ENCODE peak calls at places on chromosome 2, in four cellular contexts. R, H, C and G are unnamed samples. For H3K27me3 and H3K9me3, the result is how much of the 10 kb centered on the place peaks cover.

GRCh38 chr2:197208841-197209240 is 101.7 kb downstream of the ANKRD44 start:
- DNase-seq in R (no peak), C (no peak), H (no peak), G (no peak)

GRCh38 chr2:58767833-58768726 is 527.0 kb upstream of the FANCL start:
- DNase-seq in R (no peak), H (no peak), C (no peak), G (no peak)

GRCh38 chr2:232872826-232873225 is 2.8 kb downstream of the SNORC start:
- DNase-seq in R (no peak), C (no peak), H (no peak), G (no peak)

GRCh38 chr2:74849228-74849892 is 15.4 kb downstream of the HK2 start:
- DNase-seq in R (no peak), H (peak), C (peak), G (no peak)

GRCh38 chr2:17058772-17059402 is 393.3 kb upstream of the CYRIA start:
- DNase-seq in C (no peak), H (no peak), R (no peak), G (no peak)

GRCh38 chr2:40448476-40449079 is 3.3 kb downstream of the SLC8A1 start:
- DNase-seq in R (peak), H (no peak), C (no peak), G (no peak)

GRCh38 chr2:66587216-66587615 is 152.3 kb downstream of the MEIS1 start:
- DNase-seq in R (no peak), H (no peak), C (no peak), G (peak)

GRCh38 chr2:85312404-85312803 is 15.4 kb downstream of the TGOLN2 start:
- DNase-seq in C (no peak), R (no peak), H (no peak), G (no peak)

GRCh38 chr2:2750867-2751714 is 420.0 kb upstream of the MYT1L start:
- DNase-seq in R (no peak), H (no peak), C (no peak), G (no peak)

GRCh38 chr2:9593936-9594335 is 36.9 kb downstream of the YWHAQ start:
- DNase-seq in C (no peak), R (no peak), H (no peak), G (no peak)

GRCh38 chr2:85133751-85134254 is 611 bp downstream of the TCF7L1 start:
- DNase-seq in C (peak), R (no peak), H (peak), G (peak)

GRCh38 chr2:173658946-173659371 is 304.3 kb downstream of the CDCA7 start:
- DNase-seq in C (no peak), H (no peak), R (no peak), G (no peak)
- H3K27me3 ChIP-seq in C (under half), H (under half), R (under half), G (under half)

GRCh38 chr2:115558725-115559124 is 1116.3 kb downstream of the DPP10 start:
- DNase-seq in C (no peak), R (no peak), H (no peak), G (no peak)

DNA sequence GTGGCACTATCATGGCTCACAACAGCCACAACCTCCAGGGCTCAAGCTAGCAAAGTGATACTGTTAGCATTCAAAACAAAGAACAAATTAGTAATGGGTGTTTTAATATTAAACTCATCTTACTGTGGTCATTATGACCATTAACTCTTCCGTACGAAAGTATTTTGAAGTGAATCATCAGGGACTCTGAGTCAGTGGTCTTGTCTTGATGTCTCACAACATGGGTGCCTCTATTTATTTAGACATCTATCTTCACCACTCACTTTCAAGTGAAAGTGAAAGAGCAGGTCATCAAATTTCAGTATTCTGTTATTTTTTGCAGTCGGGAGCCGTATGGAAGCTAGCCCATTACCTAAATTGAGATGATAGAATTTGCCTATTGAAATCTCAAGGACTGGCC is 1118.2 kb downstream of the DPP10 start:
- DNase-seq in H (no peak), R (no peak), C (no peak), G (no peak)
- H3K9me3 ChIP-seq in H (under half), R (under half), C (under half), G (under half)

GRCh38 chr2:218881744-218882462 is 1.3 kb downstream of the WNT10A start:
- DNase-seq in H (no peak), C (peak), R (no peak), G (no peak)

GRCh38 chr2:218883491-218884490 is 3.1 kb downstream of the WNT10A start:
- DNase-seq in C (peak), H (no peak), R (no peak), G (no peak)

GRCh38 chr2:218882463-218882821 is 1.8 kb downstream of the WNT10A start:
- DNase-seq in R (no peak), H (no peak), C (no peak), G (no peak)

GRCh38 chr2:218884519-218884918 is 3.9 kb downstream of the WNT10A start:
- DNase-seq in H (no peak), R (no peak), C (peak), G (no peak)

DNA sequence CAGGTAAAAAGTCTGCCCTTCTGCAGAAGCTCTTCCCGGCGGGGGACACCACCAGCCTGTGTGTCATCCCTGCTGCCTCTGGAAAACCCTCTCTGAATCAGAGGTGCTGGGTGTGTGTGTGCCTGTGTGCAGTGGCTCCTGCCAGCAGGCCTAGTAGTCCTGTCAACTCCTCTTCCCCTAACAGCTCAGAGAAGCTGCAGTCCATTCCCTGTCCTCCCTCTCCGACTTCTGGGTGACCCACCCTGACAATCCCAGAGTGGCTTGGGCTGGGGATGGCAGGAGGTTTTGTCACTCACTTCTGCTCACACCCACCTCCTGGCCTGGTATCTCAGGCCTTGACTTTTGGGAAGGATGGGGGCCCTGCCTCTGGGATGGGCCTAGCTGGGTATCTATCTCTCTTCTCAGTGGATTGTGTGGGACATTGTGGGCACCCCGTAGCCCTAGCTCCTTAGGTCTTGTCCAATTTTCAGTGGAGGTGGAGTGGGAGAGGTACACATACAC is 2.3 kb downstream of the WNT10A start:
- DNase-seq in R (no peak), H (no peak), C (peak), G (no peak)
- H3K27me3 ChIP-seq in R (under half), H (half or more), C (under half), G (under half)

GRCh38 chr2:31372097-31372496 is 42.4 kb downstream of the XDH start:
- DNase-seq in C (no peak), H (no peak), R (no peak), G (no peak)
- H3K9me3 ChIP-seq in C (under half), H (under half), R (under half), G (under half)

GRCh38 chr2:239589270-239589825 is 188.5 kb upstream of the HDAC4 start:
- DNase-seq in C (peak), R (no peak), H (no peak), G (no peak)
- H3K27me3 ChIP-seq in C (under half), R (under half), H (under half), G (under half)

GRCh38 chr2:6222296-6222695 is 530.1 kb downstream of the SOX11 start:
- DNase-seq in H (no peak), C (no peak), R (no peak), G (no peak)
- H3K9me3 ChIP-seq in H (under half), C (under half), R (under half), G (under half)